ENCODE peak calls at places on chromosomes 3 and 15, in seven cellular contexts. C, L, H, T, A, U and O are unnamed samples.

GRCh38 chr15:74270854-74271520 is 34.9 kb downstream of the CCDC33 start:
- DNase-seq in C (no peak), L (no peak), H (no peak), T (no peak), A (no peak), U (no peak), O (no peak)

GRCh38 chr3:136804813-136805212 is 14.1 kb upstream of the SLC35G2 start:
- DNase-seq in C (no peak), L (no peak), H (peak; percentile 71), T (no peak), A (no peak), U (no peak), O (no peak)

GRCh38 chr15:52527898-52528464 is 699 bp downstream of the MYO5A start:
- DNase-seq in C (no peak), L (peak; percentile 62), H (no peak), T (peak; percentile 27), A (peak; percentile 49), U (peak; percentile 56), O (peak; percentile 19)

GRCh38 chr3:195587406-195587805 is 3.7 kb upstream of the APOD start:
- DNase-seq in C (no peak), L (no peak), H (no peak), T (no peak), A (no peak), U (no peak), O (no peak)

GRCh38 chr3:32969656-32970055 is 18.2 kb downstream of the CCR4 start:
- DNase-seq in C (no peak), L (peak; percentile 62), H (no peak), T (no peak), A (no peak), U (no peak), O (no peak)

GRCh38 chr3:140931016-140931454 is 10.6 kb upstream of the SLC25A36 start:
- DNase-seq in C (no peak), L (no peak), H (no peak), T (no peak), A (no peak), U (no peak), O (no peak)

GRCh38 chr3:38582941-38583645 is 66.4 kb downstream of the SCN5A start:
- DNase-seq in C (no peak), L (no peak), H (no peak), T (no peak), A (no peak), U (no peak), O (no peak)

GRCh38 chr3:78258798-78259197 is 1218.9 kb downstream of the ROBO2 start:
- DNase-seq in C (no peak), L (peak; percentile 4), H (no peak), T (peak; percentile 74), A (no peak), U (no peak), O (no peak)

GRCh38 chr3:135597855-135598254 is 367.7 kb upstream of the PPP2R3A start:
- DNase-seq in C (no peak), L (no peak), H (no peak), T (no peak), A (no peak), U (no peak), O (no peak)

GRCh38 chr3:139627759-139628158 is 50.0 kb downstream of the NMNAT3 start:
- DNase-seq in C (no peak), L (no peak), H (no peak), T (no peak), A (no peak), U (no peak), O (no peak)

DNA sequence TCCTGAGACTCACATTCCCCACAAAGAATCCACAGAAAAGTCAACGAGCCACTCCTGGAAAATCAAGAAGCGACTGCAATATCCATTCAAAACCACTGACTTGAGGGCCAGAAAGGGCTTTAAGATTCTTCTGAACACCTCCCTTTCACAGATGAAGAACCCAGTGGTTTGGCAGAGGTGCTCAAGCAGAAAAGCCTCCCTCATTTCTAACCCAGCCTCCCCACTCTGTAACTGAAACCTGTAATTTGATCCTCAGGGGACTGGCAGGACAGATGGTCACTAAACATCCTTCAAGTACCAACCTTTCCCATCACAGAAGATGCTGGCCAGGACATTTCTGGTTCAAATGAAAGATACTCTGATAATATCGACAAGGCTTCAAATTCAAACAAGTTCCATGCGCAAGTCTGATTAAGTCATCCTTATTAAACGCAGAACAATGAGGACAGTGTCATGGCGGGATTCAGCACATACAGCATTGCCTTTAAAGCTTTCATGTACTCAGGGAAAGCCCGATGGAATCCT is 5.5 kb downstream of the SEMA5B start:
- DNase-seq in C (no peak), L (no peak), H (no peak), T (no peak), A (no peak), U (no peak), O (no peak)
- H3K4me3 ChIP-seq in C (no peak overlapping the region), L (no peak overlapping the region), H (no peak overlapping the region), T (no peak overlapping the region), A (no peak overlapping the region), U (no peak overlapping the region), O (no peak overlapping the region)

GRCh38 chr3:48426944-48427629 is 2.8 kb downstream of the PLXNB1 start:
- DNase-seq in C (no peak), L (peak; percentile 42), H (peak; percentile 15), T (no peak), A (no peak), U (no peak), O (no peak)
- H3K4me3 ChIP-seq in C (no peak overlapping the region), L (peak overlapping the region; percentile 71), H (no peak overlapping the region), T (no peak overlapping the region), A (no peak overlapping the region), U (no peak overlapping the region), O (no peak overlapping the region)

DNA sequence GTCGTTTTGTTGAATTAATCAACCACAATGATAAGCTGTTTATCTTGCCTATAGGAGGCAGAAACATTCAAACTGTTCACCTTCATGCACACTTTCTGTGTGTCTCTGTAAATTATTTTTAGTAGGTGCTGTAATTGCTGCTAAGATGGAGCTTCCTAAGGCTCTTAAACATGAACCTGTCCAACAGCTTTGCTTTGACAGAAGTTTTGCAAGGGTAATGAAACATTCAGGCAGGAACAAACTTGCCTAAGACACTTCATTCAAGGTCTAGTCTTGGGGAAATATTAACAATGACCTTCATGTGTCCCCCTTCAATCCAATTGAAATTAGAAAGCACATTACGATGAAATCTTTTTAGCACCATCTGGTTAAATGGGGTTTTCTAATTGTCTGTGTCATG is 156.1 kb downstream of the DIPK2A start:
- DNase-seq in C (no peak), L (peak; percentile 89), H (no peak), T (no peak), A (no peak), U (no peak), O (no peak)
- H3K4me3 ChIP-seq in C (no peak overlapping the region), L (no peak overlapping the region), H (no peak overlapping the region), T (no peak overlapping the region), A (no peak overlapping the region), U (no peak overlapping the region), O (no peak overlapping the region)

GRCh38 chr15:86064326-86064725 is 15.3 kb upstream of the AGBL1 start:
- DNase-seq in C (no peak), L (no peak), H (no peak), T (no peak), A (no peak), U (no peak), O (no peak)
- H3K4me3 ChIP-seq in C (no peak overlapping the region), L (no peak overlapping the region), H (no peak overlapping the region), T (no peak overlapping the region), A (no peak overlapping the region), U (no peak overlapping the region), O (no peak overlapping the region)